ENCODE peak calls at places on chromosomes 5 and 9, in five cellular contexts. One of them, this sample, is unnamed.
A peak's percentile ranks its signal among the peaks of the same experiment; 100 is the strongest.

GRCh38 chr9:91151014-91151740 is 210.5 kb downstream of the AUH start:
- DNase-seq in mammary epithelial cell: peak; percentile 95
- DNase-seq in iPS-NIHi11: no peak
- DNase-seq in NCI-H748 treated with DMSO at 0.1 percent for 48 hours: no peak
- DNase-seq in foreskin keratinocyte: peak; percentile 72
- DNase-seq in this sample: peak; percentile 80

GRCh38 chr5:38148021-38148625 is 110.2 kb upstream of the EGFLAM start:
- DNase-seq in mammary epithelial cell: no peak
- DNase-seq in iPS-NIHi11: no peak
- DNase-seq in NCI-H748 treated with DMSO at 0.1 percent for 48 hours: no peak
- DNase-seq in foreskin keratinocyte: no peak
- DNase-seq in this sample: no peak

GRCh38 chr9:99905833-99906402 is 536 bp upstream of the STX17 start:
- DNase-seq in mammary epithelial cell: peak; percentile 49
- DNase-seq in iPS-NIHi11: no peak
- DNase-seq in NCI-H748 treated with DMSO at 0.1 percent for 48 hours: no peak
- DNase-seq in foreskin keratinocyte: peak; percentile 34
- DNase-seq in this sample: no peak

GRCh38 chr9:101455656-101456235 is 20.2 kb upstream of the ALDOB start:
- DNase-seq in mammary epithelial cell: no peak
- DNase-seq in iPS-NIHi11: no peak
- DNase-seq in NCI-H748 treated with DMSO at 0.1 percent for 48 hours: no peak
- DNase-seq in foreskin keratinocyte: no peak
- DNase-seq in this sample: no peak

GRCh38 chr5:87361031-87361443 is 51.7 kb downstream of the CCNH start:
- DNase-seq in mammary epithelial cell: no peak
- DNase-seq in iPS-NIHi11: no peak
- DNase-seq in NCI-H748 treated with DMSO at 0.1 percent for 48 hours: no peak
- DNase-seq in foreskin keratinocyte: no peak
- DNase-seq in this sample: no peak

GRCh38 chr9:28887188-28887884 is 1314.1 kb upstream of the C9orf72 start:
- DNase-seq in mammary epithelial cell: peak; percentile 72
- DNase-seq in iPS-NIHi11: no peak
- DNase-seq in NCI-H748 treated with DMSO at 0.1 percent for 48 hours: no peak
- DNase-seq in foreskin keratinocyte: peak; percentile 68
- DNase-seq in this sample: no peak

GRCh38 chr5:77064040-77064439 is 23.0 kb downstream of the ZBED3 start:
- DNase-seq in mammary epithelial cell: no peak
- DNase-seq in iPS-NIHi11: no peak
- DNase-seq in NCI-H748 treated with DMSO at 0.1 percent for 48 hours: no peak
- DNase-seq in foreskin keratinocyte: no peak
- DNase-seq in this sample: no peak

GRCh38 chr5:127011151-127011550 is 19.2 kb downstream of the MARCHF3 start:
- DNase-seq in mammary epithelial cell: peak; percentile 84
- DNase-seq in iPS-NIHi11: no peak
- DNase-seq in NCI-H748 treated with DMSO at 0.1 percent for 48 hours: no peak
- DNase-seq in foreskin keratinocyte: peak; percentile 51
- DNase-seq in this sample: no peak

GRCh38 chr9:87035868-87036267 is 88.6 kb upstream of the GAS1 start:
- DNase-seq in mammary epithelial cell: no peak
- DNase-seq in iPS-NIHi11: no peak
- DNase-seq in NCI-H748 treated with DMSO at 0.1 percent for 48 hours: no peak
- DNase-seq in foreskin keratinocyte: no peak
- DNase-seq in this sample: no peak

GRCh38 chr9:99040911-99041582 is 63.9 kb upstream of the TGFBR1 start:
- DNase-seq in mammary epithelial cell: peak; percentile 30
- DNase-seq in iPS-NIHi11: no peak
- DNase-seq in NCI-H748 treated with DMSO at 0.1 percent for 48 hours: no peak
- DNase-seq in foreskin keratinocyte: peak; percentile 35
- DNase-seq in this sample: no peak

GRCh38 chr9:109117856-109118801 is 1.6 kb downstream of the TMEM245 start:
- DNase-seq in mammary epithelial cell: peak; percentile 79
- DNase-seq in iPS-NIHi11: no peak
- DNase-seq in NCI-H748 treated with DMSO at 0.1 percent for 48 hours: peak; percentile 9
- DNase-seq in foreskin keratinocyte: peak; percentile 89
- DNase-seq in this sample: no peak

GRCh38 chr9:133115604-133116345 is 5.3 kb downstream of the RALGDS start:
- DNase-seq in mammary epithelial cell: no peak
- DNase-seq in iPS-NIHi11: no peak
- DNase-seq in NCI-H748 treated with DMSO at 0.1 percent for 48 hours: no peak
- DNase-seq in foreskin keratinocyte: no peak
- DNase-seq in this sample: no peak

GRCh38 chr9:35464056-35465025 is 25.6 kb upstream of the RUSC2 start:
- DNase-seq in mammary epithelial cell: no peak
- DNase-seq in iPS-NIHi11: no peak
- DNase-seq in NCI-H748 treated with DMSO at 0.1 percent for 48 hours: no peak
- DNase-seq in foreskin keratinocyte: no peak
- DNase-seq in this sample: no peak

GRCh38 chr9:28155067-28155466 is 581.8 kb upstream of the C9orf72 start:
- DNase-seq in mammary epithelial cell: no peak
- DNase-seq in iPS-NIHi11: peak; percentile 7
- DNase-seq in NCI-H748 treated with DMSO at 0.1 percent for 48 hours: no peak
- DNase-seq in foreskin keratinocyte: no peak
- DNase-seq in this sample: no peak

GRCh38 chr5:52943808-52944207 is 45.3 kb upstream of the ITGA2 start:
- DNase-seq in mammary epithelial cell: no peak
- DNase-seq in iPS-NIHi11: no peak
- DNase-seq in NCI-H748 treated with DMSO at 0.1 percent for 48 hours: no peak
- DNase-seq in foreskin keratinocyte: no peak
- DNase-seq in this sample: no peak

GRCh38 chr9:88182501-88182900 is 44.2 kb upstream of the SPATA31C2 start:
- DNase-seq in mammary epithelial cell: no peak
- DNase-seq in iPS-NIHi11: no peak
- DNase-seq in NCI-H748 treated with DMSO at 0.1 percent for 48 hours: no peak
- DNase-seq in foreskin keratinocyte: no peak
- DNase-seq in this sample: no peak

GRCh38 chr9:96022445-96023031 is 147.0 kb downstream of the ERCC6L2 start:
- DNase-seq in mammary epithelial cell: no peak
- DNase-seq in iPS-NIHi11: peak; percentile 58
- DNase-seq in NCI-H748 treated with DMSO at 0.1 percent for 48 hours: no peak
- DNase-seq in foreskin keratinocyte: no peak
- DNase-seq in this sample: no peak

GRCh38 chr9:119071636-119072035 is 297.6 kb downstream of the BRINP1 start:
- DNase-seq in mammary epithelial cell: no peak
- DNase-seq in iPS-NIHi11: no peak
- DNase-seq in NCI-H748 treated with DMSO at 0.1 percent for 48 hours: no peak
- DNase-seq in foreskin keratinocyte: no peak
- DNase-seq in this sample: no peak

This sample was measured in KG1.